ENCODE peak calls at places on chromosome X, in seven cellular contexts. One of them, this sample, is unnamed.

GRCh38 chrX:10111364-10112148 is 45.2 kb upstream of the CLCN4 start:
- DNase-seq in breast epithelium: no peak
- DNase-seq in left lung: no peak
- DNase-seq in tibial artery: no peak
- DNase-seq in H9: no peak
- DNase-seq in choroid plexus epithelial cell: no peak
- DNase-seq in kidney: no peak
- DNase-seq in this sample: no peak

GRCh38 chrX:39739585-39739984 is 358.2 kb downstream of the BCOR start:
- DNase-seq in breast epithelium: no peak
- DNase-seq in left lung: no peak
- DNase-seq in tibial artery: no peak
- DNase-seq in H9: no peak
- DNase-seq in choroid plexus epithelial cell: no peak
- DNase-seq in kidney: no peak
- DNase-seq in this sample: no peak

GRCh38 chrX:73400136-73400748 is 46.6 kb upstream of the CDX4 start:
- DNase-seq in breast epithelium: no peak
- DNase-seq in left lung: no peak
- DNase-seq in tibial artery: no peak
- DNase-seq in H9: no peak
- DNase-seq in choroid plexus epithelial cell: no peak
- DNase-seq in kidney: no peak
- DNase-seq in this sample: no peak

GRCh38 chrX:13223868-13224555 is 95.8 kb downstream of the ATXN3L start:
- DNase-seq in breast epithelium: no peak
- DNase-seq in left lung: no peak
- DNase-seq in tibial artery: no peak
- DNase-seq in H9: no peak
- DNase-seq in choroid plexus epithelial cell: peak; percentile 94
- DNase-seq in kidney: no peak
- DNase-seq in this sample: no peak

GRCh38 chrX:106484233-106484632 is 127.5 kb upstream of the RADX start:
- DNase-seq in breast epithelium: no peak
- DNase-seq in left lung: no peak
- DNase-seq in tibial artery: no peak
- DNase-seq in H9: no peak
- DNase-seq in choroid plexus epithelial cell: no peak
- DNase-seq in kidney: no peak
- DNase-seq in this sample: no peak

GRCh38 chrX:24124227-24124799 is 25.2 kb upstream of the ZFX start:
- DNase-seq in breast epithelium: no peak
- DNase-seq in left lung: no peak
- DNase-seq in tibial artery: no peak
- DNase-seq in H9: no peak
- DNase-seq in choroid plexus epithelial cell: no peak
- DNase-seq in kidney: no peak
- DNase-seq in this sample: no peak

GRCh38 chrX:154719132-154719675 is 31.7 kb downstream of the GAB3 start:
- DNase-seq in breast epithelium: no peak
- DNase-seq in left lung: no peak
- DNase-seq in tibial artery: no peak
- DNase-seq in H9: no peak
- DNase-seq in choroid plexus epithelial cell: peak; percentile 78
- DNase-seq in kidney: no peak
- DNase-seq in this sample: no peak

GRCh38 chrX:134236690-134237362 is at the start of gene CCDC160:
- DNase-seq in breast epithelium: peak; percentile 50
- DNase-seq in left lung: peak; percentile 46
- DNase-seq in tibial artery: no peak
- DNase-seq in H9: peak; percentile 78
- DNase-seq in choroid plexus epithelial cell: peak; percentile 30
- DNase-seq in kidney: peak; percentile 87
- DNase-seq in this sample: peak; percentile 73

GRCh38 chrX:30620125-30620524 is 33.1 kb upstream of the GK start:
- DNase-seq in breast epithelium: no peak
- DNase-seq in left lung: no peak
- DNase-seq in tibial artery: no peak
- DNase-seq in H9: no peak
- DNase-seq in choroid plexus epithelial cell: no peak
- DNase-seq in kidney: no peak
- DNase-seq in this sample: no peak

GRCh38 chrX:135388841-135389240 is 32.9 kb upstream of the SMIM10L2A start:
- DNase-seq in breast epithelium: no peak
- DNase-seq in left lung: no peak
- DNase-seq in tibial artery: no peak
- DNase-seq in H9: no peak
- DNase-seq in choroid plexus epithelial cell: no peak
- DNase-seq in kidney: no peak
- DNase-seq in this sample: no peak

GRCh38 chrX:23434356-23434884 is 99.8 kb downstream of the PTCHD1 start:
- DNase-seq in breast epithelium: peak; percentile 63
- DNase-seq in left lung: peak; percentile 61
- DNase-seq in tibial artery: peak; percentile 94
- DNase-seq in H9: no peak
- DNase-seq in choroid plexus epithelial cell: peak; percentile 72
- DNase-seq in kidney: peak; percentile 83
- DNase-seq in this sample: no peak

GRCh38 chrX:24448762-24449161 is 16.3 kb upstream of the PDK3 start:
- DNase-seq in breast epithelium: no peak
- DNase-seq in left lung: no peak
- DNase-seq in tibial artery: no peak
- DNase-seq in H9: no peak
- DNase-seq in choroid plexus epithelial cell: no peak
- DNase-seq in kidney: no peak
- DNase-seq in this sample: no peak

GRCh38 chrX:78333521-78333920 is 6.1 kb upstream of the CYSLTR1 start:
- DNase-seq in breast epithelium: no peak
- DNase-seq in left lung: no peak
- DNase-seq in tibial artery: no peak
- DNase-seq in H9: no peak
- DNase-seq in choroid plexus epithelial cell: peak; percentile 22
- DNase-seq in kidney: no peak
- DNase-seq in this sample: no peak

GRCh38 chrX:154308108-154308946 is 12.7 kb downstream of the TKTL1 start:
- DNase-seq in breast epithelium: no peak
- DNase-seq in left lung: peak; percentile 49
- DNase-seq in tibial artery: peak; percentile 72
- DNase-seq in H9: peak; percentile 66
- DNase-seq in choroid plexus epithelial cell: peak; percentile 52
- DNase-seq in kidney: no peak
- DNase-seq in this sample: peak; percentile 75

GRCh38 chrX:30955687-30956086 is 66.6 kb upstream of the TAB3 start:
- DNase-seq in breast epithelium: no peak
- DNase-seq in left lung: no peak
- DNase-seq in tibial artery: no peak
- DNase-seq in H9: no peak
- DNase-seq in choroid plexus epithelial cell: no peak
- DNase-seq in kidney: no peak
- DNase-seq in this sample: no peak

GRCh38 chrX:115642895-115643530 is 82.0 kb downstream of the PLS3 start:
- DNase-seq in breast epithelium: no peak
- DNase-seq in left lung: no peak
- DNase-seq in tibial artery: no peak
- DNase-seq in H9: no peak
- DNase-seq in choroid plexus epithelial cell: peak; percentile 73
- DNase-seq in kidney: no peak
- DNase-seq in this sample: peak; percentile 60

GRCh38 chrX:3811331-3812311 is 98.2 kb upstream of the PRKX start:
- DNase-seq in breast epithelium: no peak
- DNase-seq in left lung: no peak
- DNase-seq in tibial artery: no peak
- DNase-seq in H9: no peak
- DNase-seq in choroid plexus epithelial cell: peak; percentile 69
- DNase-seq in kidney: no peak
- DNase-seq in this sample: no peak

GRCh38 chrX:110208092-110208491 is 109.8 kb downstream of the AMMECR1 start:
- DNase-seq in breast epithelium: no peak
- DNase-seq in left lung: no peak
- DNase-seq in tibial artery: no peak
- DNase-seq in H9: no peak
- DNase-seq in choroid plexus epithelial cell: no peak
- DNase-seq in kidney: no peak
- DNase-seq in this sample: no peak

GRCh38 chrX:43860646-43861370 is 21.4 kb downstream of the MAOB start:
- DNase-seq in breast epithelium: no peak
- DNase-seq in left lung: no peak
- DNase-seq in tibial artery: no peak
- DNase-seq in H9: no peak
- DNase-seq in choroid plexus epithelial cell: peak; percentile 57
- DNase-seq in kidney: no peak
- DNase-seq in this sample: no peak

GRCh38 chrX:128543114-128543513 is 490.9 kb upstream of the ACTRT1 start:
- DNase-seq in breast epithelium: no peak
- DNase-seq in left lung: no peak
- DNase-seq in tibial artery: no peak
- DNase-seq in H9: no peak
- DNase-seq in choroid plexus epithelial cell: no peak
- DNase-seq in kidney: no peak
- DNase-seq in this sample: no peak

GRCh38 chrX:8042304-8042703 is 115.1 kb upstream of the PNPLA4 start:
- DNase-seq in breast epithelium: no peak
- DNase-seq in left lung: no peak
- DNase-seq in tibial artery: no peak
- DNase-seq in H9: no peak
- DNase-seq in choroid plexus epithelial cell: peak; percentile 1
- DNase-seq in kidney: no peak
- DNase-seq in this sample: no peak

GRCh38 chrX:24682739-24683432 is 10.8 kb upstream of the POLA1 start:
- DNase-seq in breast epithelium: no peak
- DNase-seq in left lung: no peak
- DNase-seq in tibial artery: no peak
- DNase-seq in H9: no peak
- DNase-seq in choroid plexus epithelial cell: no peak
- DNase-seq in kidney: no peak
- DNase-seq in this sample: no peak

GRCh38 chrX:63349307-63349706 is 1.8 kb downstream of the SPIN4 start:
- DNase-seq in breast epithelium: no peak
- DNase-seq in left lung: no peak
- DNase-seq in tibial artery: no peak
- DNase-seq in H9: no peak
- DNase-seq in choroid plexus epithelial cell: peak; percentile 2
- DNase-seq in kidney: no peak
- DNase-seq in this sample: no peak

GRCh38 chrX:101208152-101208905 is 11.3 kb upstream of the DRP2 start:
- DNase-seq in breast epithelium: no peak
- DNase-seq in left lung: no peak
- DNase-seq in tibial artery: no peak
- DNase-seq in H9: no peak
- DNase-seq in choroid plexus epithelial cell: peak; percentile 58
- DNase-seq in kidney: no peak
- DNase-seq in this sample: no peak

GRCh38 chrX:101203782-101204351 is 15.7 kb upstream of the DRP2 start:
- DNase-seq in breast epithelium: no peak
- DNase-seq in left lung: no peak
- DNase-seq in tibial artery: no peak
- DNase-seq in H9: no peak
- DNase-seq in choroid plexus epithelial cell: no peak
- DNase-seq in kidney: no peak
- DNase-seq in this sample: no peak

GRCh38 chrX:101210630-101211029 is 9.0 kb upstream of the DRP2 start:
- DNase-seq in breast epithelium: no peak
- DNase-seq in left lung: no peak
- DNase-seq in tibial artery: no peak
- DNase-seq in H9: no peak
- DNase-seq in choroid plexus epithelial cell: no peak
- DNase-seq in kidney: no peak
- DNase-seq in this sample: no peak

GRCh38 chrX:101206471-101206870 is 13.1 kb upstream of the DRP2 start:
- DNase-seq in breast epithelium: no peak
- DNase-seq in left lung: no peak
- DNase-seq in tibial artery: no peak
- DNase-seq in H9: no peak
- DNase-seq in choroid plexus epithelial cell: peak; percentile 65
- DNase-seq in kidney: no peak
- DNase-seq in this sample: no peak
- TF ChIP-seq CTCF in breast epithelium: no peak
- TF ChIP-seq CTCF in left lung: no peak
- TF ChIP-seq CTCF in tibial artery: peak; percentile 31
- TF ChIP-seq CTCF in H9: peak; percentile 53
- TF ChIP-seq CTCF in choroid plexus epithelial cell: peak; percentile 58
- TF ChIP-seq CTCF in kidney: peak; percentile 14
- TF ChIP-seq CTCF in this sample: peak; percentile 60

GRCh38 chrX:112367065-112367464 is 284.5 kb upstream of the TRPC5 start:
- DNase-seq in breast epithelium: no peak
- DNase-seq in left lung: no peak
- DNase-seq in tibial artery: no peak
- DNase-seq in H9: no peak
- DNase-seq in choroid plexus epithelial cell: no peak
- DNase-seq in kidney: no peak
- DNase-seq in this sample: no peak

DNA sequence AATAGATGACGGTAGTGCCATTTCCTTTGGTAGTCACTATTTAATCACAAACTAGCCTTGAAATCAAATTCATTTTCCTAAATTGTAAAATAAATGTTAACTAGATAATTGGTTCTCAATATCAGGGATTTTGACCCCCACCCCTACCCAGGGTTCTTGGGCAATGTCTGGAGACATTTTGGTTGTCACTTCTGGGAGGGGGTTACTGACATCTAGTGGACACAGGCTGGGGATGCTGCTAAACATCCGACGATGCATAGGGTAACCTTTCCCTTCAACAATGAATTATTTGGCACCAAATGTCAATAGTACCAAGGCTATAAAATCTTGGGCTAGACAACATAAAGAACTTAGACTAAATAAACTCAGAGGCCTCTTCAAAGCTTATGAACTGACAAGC is 285.8 kb upstream of the TRPC5 start:
- DNase-seq in breast epithelium: no peak
- DNase-seq in left lung: no peak
- DNase-seq in tibial artery: no peak
- DNase-seq in H9: no peak
- DNase-seq in choroid plexus epithelial cell: no peak
- DNase-seq in kidney: no peak
- DNase-seq in this sample: no peak
- TF ChIP-seq CTCF in breast epithelium: no peak
- TF ChIP-seq CTCF in left lung: no peak
- TF ChIP-seq CTCF in tibial artery: no peak
- TF ChIP-seq CTCF in H9: peak; percentile 86
- TF ChIP-seq CTCF in choroid plexus epithelial cell: no peak
- TF ChIP-seq CTCF in kidney: no peak
- TF ChIP-seq CTCF in this sample: peak; percentile 49

DNA sequence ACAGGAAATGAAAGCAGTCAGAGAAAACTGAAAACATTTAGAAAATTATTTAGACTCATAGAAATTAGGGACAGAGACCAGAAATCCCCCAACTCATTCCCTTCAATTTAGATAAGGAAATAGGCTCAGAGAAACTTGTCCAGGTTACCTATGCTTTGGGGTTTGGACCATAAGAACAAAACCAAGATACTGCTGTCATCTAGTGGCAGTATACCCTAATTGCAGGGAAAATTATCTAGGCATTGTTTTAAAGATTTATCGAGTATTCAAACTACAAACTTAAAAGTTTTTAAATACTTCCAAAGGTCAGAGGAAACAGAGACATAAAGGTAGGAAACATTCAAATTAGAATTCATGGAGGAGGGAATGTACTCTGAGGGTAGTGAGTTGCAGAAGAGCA is 67.0 kb upstream of the KLHL13 start:
- DNase-seq in breast epithelium: no peak
- DNase-seq in left lung: no peak
- DNase-seq in tibial artery: no peak
- DNase-seq in H9: no peak
- DNase-seq in choroid plexus epithelial cell: no peak
- DNase-seq in kidney: no peak
- DNase-seq in this sample: no peak
- TF ChIP-seq CTCF in breast epithelium: no peak
- TF ChIP-seq CTCF in left lung: no peak
- TF ChIP-seq CTCF in tibial artery: no peak
- TF ChIP-seq CTCF in H9: peak; percentile 66
- TF ChIP-seq CTCF in choroid plexus epithelial cell: no peak
- TF ChIP-seq CTCF in kidney: peak; percentile 14
- TF ChIP-seq CTCF in this sample: peak; percentile 38

GRCh38 chrX:68462653-68463052 is 29.4 kb upstream of the OPHN1 start:
- DNase-seq in breast epithelium: no peak
- DNase-seq in left lung: no peak
- DNase-seq in tibial artery: no peak
- DNase-seq in H9: peak; percentile 28
- DNase-seq in choroid plexus epithelial cell: peak; percentile 62
- DNase-seq in kidney: no peak
- DNase-seq in this sample: peak; percentile 7
- TF ChIP-seq CTCF in breast epithelium: peak; percentile 51
- TF ChIP-seq CTCF in left lung: peak; percentile 45
- TF ChIP-seq CTCF in tibial artery: peak; percentile 54
- TF ChIP-seq CTCF in H9: peak; percentile 65
- TF ChIP-seq CTCF in choroid plexus epithelial cell: peak; percentile 55
- TF ChIP-seq CTCF in kidney: peak; percentile 52
- TF ChIP-seq CTCF in this sample: peak; percentile 63

This sample was measured in neural crest cell.